ENCODE peak calls at places on chromosomes 2 and 18, in six cellular contexts. One of them, this sample, is unnamed.

GRCh38 chr18:73461780-73462059 is 593.9 kb upstream of the NETO1 start:
- DNase-seq in AG09309: no peak
- DNase-seq in HFFc6: peak
- DNase-seq in kidney epithelial cell: no peak
- DNase-seq in AG10803: peak
- DNase-seq in foreskin fibroblast: peak
- DNase-seq in this sample: no peak

GRCh38 chr2:10036095-10036879 is 7.1 kb upstream of the KLF11 start:
- DNase-seq in AG09309: peak
- DNase-seq in HFFc6: peak
- DNase-seq in kidney epithelial cell: no peak
- DNase-seq in AG10803: peak
- DNase-seq in foreskin fibroblast: peak
- DNase-seq in this sample: peak

GRCh38 chr18:75265255-75265654 is 54.7 kb downstream of the TSHZ1 start:
- DNase-seq in AG09309: no peak
- DNase-seq in HFFc6: no peak
- DNase-seq in kidney epithelial cell: no peak
- DNase-seq in AG10803: no peak
- DNase-seq in foreskin fibroblast: peak
- DNase-seq in this sample: no peak

GRCh38 chr2:10448646-10449480 is 736 bp upstream of the ODC1 start:
- DNase-seq in AG09309: peak
- DNase-seq in HFFc6: peak
- DNase-seq in kidney epithelial cell: peak
- DNase-seq in AG10803: peak
- DNase-seq in foreskin fibroblast: peak
- DNase-seq in this sample: no peak

GRCh38 chr2:237156131-237156856 is 70.6 kb downstream of the COPS8 start:
- DNase-seq in AG09309: peak
- DNase-seq in HFFc6: peak
- DNase-seq in kidney epithelial cell: peak
- DNase-seq in AG10803: peak
- DNase-seq in foreskin fibroblast: peak
- DNase-seq in this sample: peak

GRCh38 chr2:136118819-136119716 is 1.1 kb upstream of the CXCR4 start:
- DNase-seq in AG09309: no peak
- DNase-seq in HFFc6: no peak
- DNase-seq in kidney epithelial cell: no peak
- DNase-seq in AG10803: no peak
- DNase-seq in foreskin fibroblast: peak
- DNase-seq in this sample: no peak

GRCh38 chr18:906416-907170 is 1.9 kb downstream of the ADCYAP1 start:
- DNase-seq in AG09309: no peak
- DNase-seq in HFFc6: no peak
- DNase-seq in kidney epithelial cell: no peak
- DNase-seq in AG10803: no peak
- DNase-seq in foreskin fibroblast: peak
- DNase-seq in this sample: no peak

GRCh38 chr2:166917433-166917832 is 29.2 kb downstream of the XIRP2 start:
- DNase-seq in AG09309: no peak
- DNase-seq in HFFc6: no peak
- DNase-seq in kidney epithelial cell: no peak
- DNase-seq in AG10803: no peak
- DNase-seq in foreskin fibroblast: peak
- DNase-seq in this sample: no peak

GRCh38 chr2:5694016-5694690 is 2.0 kb downstream of the SOX11 start:
- DNase-seq in AG09309: no peak
- DNase-seq in HFFc6: no peak
- DNase-seq in kidney epithelial cell: no peak
- DNase-seq in AG10803: no peak
- DNase-seq in foreskin fibroblast: peak
- DNase-seq in this sample: no peak

GRCh38 chr2:230537531-230537976 is 121.6 kb downstream of the SP100 start:
- DNase-seq in AG09309: no peak
- DNase-seq in HFFc6: no peak
- DNase-seq in kidney epithelial cell: no peak
- DNase-seq in AG10803: no peak
- DNase-seq in foreskin fibroblast: no peak
- DNase-seq in this sample: no peak

GRCh38 chr18:26470011-26470637 is 78.2 kb downstream of the KCTD1 start:
- DNase-seq in AG09309: no peak
- DNase-seq in HFFc6: no peak
- DNase-seq in kidney epithelial cell: no peak
- DNase-seq in AG10803: peak
- DNase-seq in foreskin fibroblast: peak
- DNase-seq in this sample: peak

GRCh38 chr2:643334-643733 is 33.9 kb downstream of the TMEM18 start:
- DNase-seq in AG09309: no peak
- DNase-seq in HFFc6: no peak
- DNase-seq in kidney epithelial cell: no peak
- DNase-seq in AG10803: no peak
- DNase-seq in foreskin fibroblast: no peak
- DNase-seq in this sample: no peak

GRCh38 chr18:37612941-37613340 is 47.3 kb upstream of the CELF4 start:
- DNase-seq in AG09309: no peak
- DNase-seq in HFFc6: no peak
- DNase-seq in kidney epithelial cell: no peak
- DNase-seq in AG10803: no peak
- DNase-seq in foreskin fibroblast: no peak
- DNase-seq in this sample: no peak

GRCh38 chr2:57720728-57721627 is 325.6 kb upstream of the VRK2 start:
- DNase-seq in AG09309: peak
- DNase-seq in HFFc6: peak
- DNase-seq in kidney epithelial cell: peak
- DNase-seq in AG10803: peak
- DNase-seq in foreskin fibroblast: peak
- DNase-seq in this sample: peak

GRCh38 chr2:105384861-105385260 is 14.0 kb downstream of the FHL2 start:
- DNase-seq in AG09309: no peak
- DNase-seq in HFFc6: no peak
- DNase-seq in kidney epithelial cell: no peak
- DNase-seq in AG10803: no peak
- DNase-seq in foreskin fibroblast: no peak
- DNase-seq in this sample: no peak

GRCh38 chr2:118667366-118667765 is 180.1 kb downstream of the EN1 start:
- DNase-seq in AG09309: peak
- DNase-seq in HFFc6: peak
- DNase-seq in kidney epithelial cell: no peak
- DNase-seq in AG10803: peak
- DNase-seq in foreskin fibroblast: peak
- DNase-seq in this sample: no peak

GRCh38 chr2:218821605-218822211 is 9.9 kb downstream of the PRKAG3 start:
- DNase-seq in AG09309: no peak
- DNase-seq in HFFc6: no peak
- DNase-seq in kidney epithelial cell: no peak
- DNase-seq in AG10803: no peak
- DNase-seq in foreskin fibroblast: no peak
- DNase-seq in this sample: no peak

GRCh38 chr18:42296192-42296591 is 341.2 kb downstream of the PIK3C3 start:
- DNase-seq in AG09309: no peak
- DNase-seq in HFFc6: no peak
- DNase-seq in kidney epithelial cell: no peak
- DNase-seq in AG10803: no peak
- DNase-seq in foreskin fibroblast: no peak
- DNase-seq in this sample: no peak

GRCh38 chr2:113180131-113180946 is 6.6 kb downstream of the PSD4 start:
- DNase-seq in AG09309: no peak
- DNase-seq in HFFc6: no peak
- DNase-seq in kidney epithelial cell: no peak
- DNase-seq in AG10803: no peak
- DNase-seq in foreskin fibroblast: no peak
- DNase-seq in this sample: no peak

GRCh38 chr2:239687441-239687840 is 286.6 kb upstream of the HDAC4 start:
- DNase-seq in AG09309: no peak
- DNase-seq in HFFc6: no peak
- DNase-seq in kidney epithelial cell: no peak
- DNase-seq in AG10803: no peak
- DNase-seq in foreskin fibroblast: no peak
- DNase-seq in this sample: no peak

GRCh38 chr2:47404356-47404755 is 1.4 kb downstream of the MSH2 start:
- DNase-seq in AG09309: no peak
- DNase-seq in HFFc6: no peak
- DNase-seq in kidney epithelial cell: no peak
- DNase-seq in AG10803: no peak
- DNase-seq in foreskin fibroblast: no peak
- DNase-seq in this sample: no peak

GRCh38 chr2:27261926-27262298 is 935 bp downstream of the SLC30A3 start:
- DNase-seq in AG09309: no peak
- DNase-seq in HFFc6: no peak
- DNase-seq in kidney epithelial cell: no peak
- DNase-seq in AG10803: no peak
- DNase-seq in foreskin fibroblast: no peak
- DNase-seq in this sample: no peak

GRCh38 chr2:127103243-127104165 is 3.5 kb downstream of the BIN1 start:
- DNase-seq in AG09309: no peak
- DNase-seq in HFFc6: no peak
- DNase-seq in kidney epithelial cell: no peak
- DNase-seq in AG10803: no peak
- DNase-seq in foreskin fibroblast: no peak
- DNase-seq in this sample: no peak

GRCh38 chr2:240732184-240732583 is 40.5 kb downstream of the AQP12A start:
- DNase-seq in AG09309: no peak
- DNase-seq in HFFc6: no peak
- DNase-seq in kidney epithelial cell: no peak
- DNase-seq in AG10803: no peak
- DNase-seq in foreskin fibroblast: no peak
- DNase-seq in this sample: no peak

GRCh38 chr2:191385416-191386160 is 140.4 kb downstream of the MYO1B start:
- DNase-seq in AG09309: no peak
- DNase-seq in HFFc6: no peak
- DNase-seq in kidney epithelial cell: no peak
- DNase-seq in AG10803: no peak
- DNase-seq in foreskin fibroblast: peak
- DNase-seq in this sample: no peak

GRCh38 chr2:145887915-145888314 is 1368.0 kb upstream of the ZEB2 start:
- DNase-seq in AG09309: no peak
- DNase-seq in HFFc6: no peak
- DNase-seq in kidney epithelial cell: no peak
- DNase-seq in AG10803: no peak
- DNase-seq in foreskin fibroblast: no peak
- DNase-seq in this sample: no peak

GRCh38 chr2:156901373-156902031 is 356.0 kb upstream of the GALNT5 start:
- DNase-seq in AG09309: no peak
- DNase-seq in HFFc6: peak
- DNase-seq in kidney epithelial cell: no peak
- DNase-seq in AG10803: peak
- DNase-seq in foreskin fibroblast: peak
- DNase-seq in this sample: no peak

DNA sequence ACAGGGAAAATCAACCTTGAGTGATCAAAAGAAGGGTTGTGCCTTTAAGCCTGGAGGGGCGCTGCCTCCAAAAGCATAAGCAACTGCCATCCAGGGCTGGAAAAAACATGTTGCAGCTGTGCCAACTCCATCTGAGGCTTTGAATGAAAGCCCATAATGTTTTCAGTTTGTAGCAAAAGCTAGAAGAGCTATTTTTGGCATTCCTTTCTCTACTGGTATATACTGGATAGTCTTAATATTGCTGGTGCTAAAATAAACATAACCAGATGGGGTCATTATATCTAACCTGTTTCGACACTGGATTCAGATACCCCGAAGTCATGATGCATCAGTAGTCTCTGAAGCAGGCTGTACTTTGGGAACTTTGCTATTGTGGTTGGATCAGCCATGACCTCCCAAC is 25.1 kb downstream of the ANXA4 start:
- DNase-seq in AG09309: peak
- DNase-seq in HFFc6: peak
- DNase-seq in kidney epithelial cell: no peak
- DNase-seq in AG10803: peak
- DNase-seq in foreskin fibroblast: peak
- DNase-seq in this sample: peak
- TF ChIP-seq CTCF in AG09309: peak
- TF ChIP-seq CTCF in HFFc6: peak
- TF ChIP-seq CTCF in kidney epithelial cell: peak
- TF ChIP-seq CTCF in AG10803: peak
- TF ChIP-seq CTCF in foreskin fibroblast: peak
- TF ChIP-seq CTCF in this sample: peak

DNA sequence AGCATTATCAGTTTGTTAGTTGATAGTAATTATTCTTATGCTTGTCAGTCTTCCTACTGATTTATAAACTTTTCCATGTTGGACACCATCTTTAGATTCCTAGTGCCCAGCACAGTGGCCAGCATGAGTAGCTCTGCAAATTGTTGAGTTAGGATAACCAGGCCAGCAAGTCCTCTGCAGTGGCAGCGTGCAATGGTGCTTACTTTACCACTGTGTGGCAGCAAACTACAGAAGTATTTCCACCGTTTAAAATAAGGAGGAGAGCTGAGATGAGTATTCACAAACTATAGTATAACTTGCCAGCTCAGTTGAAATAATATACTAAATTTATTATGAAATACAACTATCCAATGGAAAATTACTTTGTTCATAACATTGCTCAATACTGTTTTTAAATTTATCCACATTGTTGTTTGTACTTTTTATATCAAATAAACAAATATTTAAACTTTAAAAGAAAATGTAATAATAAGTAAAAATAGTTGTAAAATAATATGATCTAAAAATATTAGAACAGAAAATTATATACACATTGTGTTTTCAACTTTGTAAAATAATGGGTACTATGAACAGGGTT is 9.3 kb upstream of the THADA start:
- DNase-seq in AG09309: peak
- DNase-seq in HFFc6: peak
- DNase-seq in kidney epithelial cell: peak
- DNase-seq in AG10803: peak
- DNase-seq in foreskin fibroblast: peak
- DNase-seq in this sample: peak
- TF ChIP-seq CTCF in AG09309: peak
- TF ChIP-seq CTCF in HFFc6: peak
- TF ChIP-seq CTCF in kidney epithelial cell: peak
- TF ChIP-seq CTCF in AG10803: peak
- TF ChIP-seq CTCF in foreskin fibroblast: peak
- TF ChIP-seq CTCF in this sample: peak

GRCh38 chr2:25041307-25041927 is 459 bp upstream of the EFR3B start:
- DNase-seq in AG09309: no peak
- DNase-seq in HFFc6: peak
- DNase-seq in kidney epithelial cell: peak
- DNase-seq in AG10803: peak
- DNase-seq in foreskin fibroblast: peak
- DNase-seq in this sample: peak
- TF ChIP-seq CTCF in AG09309: peak
- TF ChIP-seq CTCF in HFFc6: peak
- TF ChIP-seq CTCF in kidney epithelial cell: peak
- TF ChIP-seq CTCF in AG10803: peak
- TF ChIP-seq CTCF in foreskin fibroblast: peak
- TF ChIP-seq CTCF in this sample: peak

GRCh38 chr2:2620604-2621003 is 289.5 kb upstream of the MYT1L start:
- DNase-seq in AG09309: no peak
- DNase-seq in HFFc6: no peak
- DNase-seq in kidney epithelial cell: no peak
- DNase-seq in AG10803: no peak
- DNase-seq in foreskin fibroblast: no peak
- DNase-seq in this sample: no peak

GRCh38 chr2:2623939-2624338 is 292.9 kb upstream of the MYT1L start:
- DNase-seq in AG09309: no peak
- DNase-seq in HFFc6: no peak
- DNase-seq in kidney epithelial cell: no peak
- DNase-seq in AG10803: no peak
- DNase-seq in foreskin fibroblast: no peak
- DNase-seq in this sample: no peak

GRCh38 chr2:2619995-2620394 is 288.9 kb upstream of the MYT1L start:
- DNase-seq in AG09309: no peak
- DNase-seq in HFFc6: no peak
- DNase-seq in kidney epithelial cell: no peak
- DNase-seq in AG10803: no peak
- DNase-seq in foreskin fibroblast: no peak
- DNase-seq in this sample: no peak

GRCh38 chr2:2621855-2622254 is 290.8 kb upstream of the MYT1L start:
- DNase-seq in AG09309: no peak
- DNase-seq in HFFc6: no peak
- DNase-seq in kidney epithelial cell: no peak
- DNase-seq in AG10803: no peak
- DNase-seq in foreskin fibroblast: no peak
- DNase-seq in this sample: no peak
- TF ChIP-seq CTCF in AG09309: no peak
- TF ChIP-seq CTCF in HFFc6: no peak
- TF ChIP-seq CTCF in kidney epithelial cell: no peak
- TF ChIP-seq CTCF in AG10803: no peak
- TF ChIP-seq CTCF in foreskin fibroblast: no peak
- TF ChIP-seq CTCF in this sample: no peak

This sample was measured in AG09319.